ENCODE peak calls at places on chromosomes 11 and 22, in six cellular contexts. G, M, D, U, T and O are unnamed samples.

GRCh38 chr11:44886765-44887164 is 63.9 kb downstream of the TP53I11 start:
- DNase-seq in M (no peak), U (no peak), D (no peak), T (no peak), G (no peak), O (no peak)

GRCh38 chr11:94067010-94067409 is 45.9 kb downstream of the HEPHL1 start:
- DNase-seq in U (no peak), G (no peak), D (no peak), T (no peak), M (no peak), O (no peak)

GRCh38 chr22:50084085-50084484 is 1.1 kb downstream of the MLC1 start:
- DNase-seq in M (no peak), U (no peak), G (no peak), T (no peak), D (no peak), O (no peak)

GRCh38 chr11:131980878-131981668 is 610.7 kb downstream of the NTM start:
- DNase-seq in G (no peak), M (no peak), U (no peak), D (no peak), T (no peak), O (no peak)

GRCh38 chr22:42292726-42293520 is 22.5 kb upstream of the TCF20 start:
- DNase-seq in D (no peak), U (no peak), M (no peak), G (no peak), T (no peak), O (no peak)

GRCh38 chr11:11672764-11673163 is 51.0 kb upstream of the GALNT18 start:
- DNase-seq in G (no peak), M (no peak), T (no peak), U (no peak), D (no peak), O (no peak)

GRCh38 chr11:15826008-15826650 is 530.2 kb downstream of the SOX6 start:
- DNase-seq in U (no peak), D (no peak), G (no peak), M (no peak), T (no peak), O (no peak)

GRCh38 chr11:2791521-2792375 is 92.0 kb upstream of the KCNQ1OT1 start:
- DNase-seq in G (no peak), T (no peak), M (peak), D (no peak), U (no peak), O (peak)

GRCh38 chr11:22785251-22785650 is 44.4 kb downstream of the SVIP start:
- DNase-seq in M (no peak), T (no peak), U (no peak), G (no peak), D (no peak), O (no peak)

GRCh38 chr11:976431-977160 is 50.9 kb downstream of the AP2A2 start:
- DNase-seq in M (no peak), U (no peak), D (peak), T (no peak), G (no peak), O (no peak)

GRCh38 chr11:57597971-57598830 is 716 bp downstream of the SERPING1 start:
- DNase-seq in D (peak), G (peak), U (no peak), M (peak), T (no peak), O (peak)

GRCh38 chr11:8247312-8247711 is 16.4 kb downstream of the LMO1 start:
- DNase-seq in M (peak), G (no peak), U (no peak), T (no peak), D (peak), O (peak)

GRCh38 chr11:72786305-72787261 is 7.3 kb downstream of the STARD10 start:
- DNase-seq in G (peak), M (no peak), T (no peak), U (no peak), D (no peak), O (no peak)

GRCh38 chr11:126282742-126283591 is at the start of gene TIRAP:
- DNase-seq in G (peak), U (no peak), T (no peak), D (peak), M (peak), O (peak)

GRCh38 chr22:44752285-44753188 is at the start of gene ARHGAP8:
- DNase-seq in D (peak), U (no peak), T (no peak), M (peak), G (no peak), O (peak)

GRCh38 chr11:86955674-86956522 is 703 bp upstream of the FZD4 start:
- DNase-seq in U (peak), T (peak), D (peak), M (peak), G (peak), O (peak)

GRCh38 chr22:47195156-47195675 is 432.8 kb downstream of the TBC1D22A start:
- DNase-seq in T (no peak), G (no peak), M (no peak), U (no peak), D (no peak), O (no peak)

GRCh38 chr22:46649176-46650077 is 29.2 kb downstream of the GRAMD4 start:
- DNase-seq in G (no peak), M (no peak), D (peak), U (no peak), T (no peak), O (no peak)

GRCh38 chr11:3971756-3972404 is 116.4 kb downstream of the STIM1 start:
- DNase-seq in U (no peak), M (no peak), T (no peak), D (no peak), G (no peak), O (no peak)

GRCh38 chr11:27471588-27472397 is 797 bp downstream of the LGR4 start:
- DNase-seq in M (peak), U (no peak), D (peak), G (no peak), T (no peak), O (peak)

GRCh38 chr11:69909561-69910518 is 90.6 kb upstream of the FGF3 start:
- DNase-seq in U (no peak), G (no peak), T (no peak), D (peak), M (peak), O (peak)

GRCh38 chr11:94297967-94298576 is 6.3 kb upstream of the IZUMO1R start:
- DNase-seq in G (no peak), T (no peak), M (no peak), D (no peak), U (no peak), O (no peak)

GRCh38 chr11:86632499-86633269 is 39.7 kb downstream of the ME3 start:
- DNase-seq in U (peak), T (peak), G (peak), M (no peak), D (no peak), O (peak)

GRCh38 chr11:134063991-134064747 is 4.7 kb upstream of the JAM3 start:
- DNase-seq in T (no peak), U (no peak), M (peak), G (no peak), D (no peak), O (no peak)

GRCh38 chr11:62710001-62710345 is 2.5 kb downstream of the GNG3 start:
- DNase-seq in M (no peak), D (no peak), G (no peak), U (no peak), T (no peak), O (no peak)

GRCh38 chr11:62706841-62707240 is 383 bp downstream of the BSCL2 start:
- DNase-seq in D (no peak), U (no peak), G (no peak), T (no peak), M (no peak), O (no peak)

GRCh38 chr11:62707277-62707771 is at the start of the genes BSCL2 and GNG3:
- DNase-seq in G (no peak), M (peak), T (no peak), D (peak), U (no peak), O (peak)

GRCh38 chr11:62709262-62710000 is 2.0 kb downstream of the GNG3 start:
- DNase-seq in T (peak), U (no peak), D (peak), M (peak), G (no peak), O (peak)

DNA sequence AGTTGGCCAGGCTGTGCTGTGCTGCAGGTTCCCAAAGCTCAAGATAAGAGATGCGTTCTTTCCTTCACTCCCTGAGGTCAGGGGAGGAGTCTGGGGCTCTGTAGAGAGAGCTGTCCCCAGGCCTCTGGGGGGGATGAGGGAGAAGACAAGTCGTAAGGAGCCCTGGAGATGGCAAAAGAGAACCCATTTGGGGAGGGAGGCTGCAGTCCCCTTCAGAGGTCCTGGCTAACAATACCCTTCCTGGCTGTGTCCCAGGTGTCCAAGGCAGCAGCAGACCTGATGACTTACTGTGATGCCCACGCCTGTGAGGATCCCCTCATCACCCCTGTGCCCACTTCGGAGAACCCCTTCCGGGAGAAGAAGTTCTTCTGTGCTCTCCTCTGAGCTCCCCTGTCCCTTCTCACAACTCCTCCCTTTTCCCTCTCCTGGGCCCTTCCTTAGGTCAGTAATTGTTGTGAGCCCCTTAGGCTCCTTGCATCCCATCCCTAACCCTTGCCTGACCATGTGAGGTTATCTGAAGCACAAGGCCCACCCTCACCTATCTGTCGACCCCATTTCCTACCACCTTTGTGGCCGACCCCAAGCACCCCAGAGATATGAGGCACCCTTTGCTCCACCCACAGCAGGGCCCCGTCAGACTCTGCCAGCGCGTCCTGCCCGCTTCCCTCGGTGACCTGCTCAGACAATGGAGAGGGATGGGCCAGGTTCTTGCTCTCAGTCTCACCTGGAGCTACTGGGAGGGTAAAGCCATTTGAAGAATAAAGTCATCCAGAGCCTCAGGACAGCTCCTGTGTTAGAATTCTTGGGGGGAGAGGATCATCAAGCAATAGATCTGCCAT is 1.2 kb downstream of the GNG3 start:
- DNase-seq in G (no peak), M (peak), T (no peak), D (no peak), U (no peak), O (peak)
- TF ChIP-seq ATF3 in G (no peak), M (no peak), T (no peak), D (no peak), U (no peak), O (no peak)

GRCh38 chr11:47967577-47968230 is 12.7 kb upstream of the PTPRJ start:
- DNase-seq in T (no peak), U (no peak), D (no peak), M (no peak), G (no peak), O (no peak)
- TF ChIP-seq ATF3 in T (no peak), U (no peak), D (no peak), M (no peak), G (no peak), O (no peak)

GRCh38 chr11:115444542-115444941 is 59.7 kb downstream of the CADM1 start:
- DNase-seq in T (no peak), G (no peak), D (no peak), M (no peak), U (no peak), O (no peak)

GRCh38 chr11:115437902-115438575 is 66.2 kb downstream of the CADM1 start:
- DNase-seq in M (no peak), D (no peak), G (no peak), T (no peak), U (no peak), O (no peak)

GRCh38 chr11:115439385-115439784 is 64.8 kb downstream of the CADM1 start:
- DNase-seq in D (no peak), U (no peak), G (no peak), M (no peak), T (no peak), O (no peak)
- TF ChIP-seq ATF3 in D (no peak), U (no peak), G (no peak), M (no peak), T (no peak), O (no peak)

DNA sequence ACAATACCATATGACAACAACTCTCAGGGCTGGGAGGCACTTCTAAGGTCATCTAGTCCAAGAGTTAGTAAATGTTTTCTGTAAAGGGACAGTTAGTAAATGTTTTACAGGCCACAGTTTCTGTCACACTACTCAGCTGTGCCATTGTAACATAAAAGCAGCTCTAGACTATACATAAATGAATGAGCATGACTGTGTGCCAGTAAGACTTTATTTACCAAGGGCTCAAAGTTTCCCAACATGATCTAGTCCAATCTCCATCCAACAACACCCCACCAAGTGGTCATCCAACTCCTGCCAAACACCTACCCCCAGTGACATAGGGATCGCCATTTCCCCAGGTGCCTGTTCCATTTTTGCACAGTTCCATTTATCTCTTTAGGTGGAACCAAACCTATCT is 12.1 kb downstream of the SERGEF start:
- DNase-seq in G (peak), D (no peak), T (no peak), U (no peak), M (no peak), O (no peak)
- TF ChIP-seq ATF3 in G (no peak), D (no peak), T (no peak), U (no peak), M (no peak), O (no peak)

GRCh38 chr11:75589933-75590332 is 27.9 kb downstream of the SERPINH1 start:
- DNase-seq in D (peak), G (no peak), M (no peak), U (no peak), T (no peak), O (no peak)
- TF ChIP-seq ATF3 in D (peak), G (no peak), M (no peak), U (no peak), T (no peak), O (no peak)

DNA sequence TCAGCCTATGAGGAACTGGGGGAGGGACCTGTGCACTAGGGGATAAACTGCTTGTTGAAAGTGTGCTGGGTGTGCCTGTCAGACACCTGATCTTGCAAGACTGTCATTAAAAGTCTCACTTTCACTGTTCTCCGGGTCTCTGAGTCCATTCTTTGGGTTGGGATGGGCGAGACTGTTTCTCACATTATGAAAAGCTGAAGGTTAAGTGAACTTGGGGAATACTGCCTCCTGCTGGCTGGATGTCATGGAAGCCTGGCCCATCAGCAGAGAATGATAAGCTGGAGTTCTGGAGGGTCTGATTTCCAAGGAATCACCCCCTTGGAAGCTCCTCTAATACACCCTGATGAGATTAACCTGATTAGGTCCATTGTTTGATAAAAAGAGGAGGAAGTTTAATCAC is 9.0 kb upstream of the VPREB1 start:
- DNase-seq in D (peak), T (peak), U (no peak), M (peak), G (no peak), O (peak)
- TF ChIP-seq ATF3 in D (no peak), T (no peak), U (no peak), M (no peak), G (no peak), O (no peak)

GRCh38 chr11:119356349-119357031 is 10.0 kb upstream of the MFRP start:
- DNase-seq in U (peak), T (no peak), D (peak), G (no peak), M (peak), O (peak)

GRCh38 chr11:119351232-119351631 is 4.7 kb upstream of the MFRP start:
- DNase-seq in G (no peak), M (no peak), D (no peak), U (no peak), T (no peak), O (no peak)

GRCh38 chr11:119350302-119350701 is 3.8 kb upstream of the MFRP start:
- DNase-seq in G (no peak), D (no peak), T (no peak), M (no peak), U (no peak), O (no peak)

GRCh38 chr11:119355091-119355843 is 8.8 kb upstream of the MFRP start:
- DNase-seq in M (no peak), D (no peak), T (no peak), U (no peak), G (no peak), O (no peak)

GRCh38 chr11:119352857-119353260 is 6.4 kb upstream of the MFRP start:
- DNase-seq in U (no peak), T (no peak), M (no peak), D (peak), G (peak), O (no peak)
- TF ChIP-seq ATF3 in U (no peak), T (no peak), M (no peak), D (no peak), G (no peak), O (no peak)

GRCh38 chr11:13487661-13488030 is 8.2 kb downstream of the PTH start:
- DNase-seq in G (peak), D (peak), U (peak), M (peak), T (no peak), O (peak)

DNA sequence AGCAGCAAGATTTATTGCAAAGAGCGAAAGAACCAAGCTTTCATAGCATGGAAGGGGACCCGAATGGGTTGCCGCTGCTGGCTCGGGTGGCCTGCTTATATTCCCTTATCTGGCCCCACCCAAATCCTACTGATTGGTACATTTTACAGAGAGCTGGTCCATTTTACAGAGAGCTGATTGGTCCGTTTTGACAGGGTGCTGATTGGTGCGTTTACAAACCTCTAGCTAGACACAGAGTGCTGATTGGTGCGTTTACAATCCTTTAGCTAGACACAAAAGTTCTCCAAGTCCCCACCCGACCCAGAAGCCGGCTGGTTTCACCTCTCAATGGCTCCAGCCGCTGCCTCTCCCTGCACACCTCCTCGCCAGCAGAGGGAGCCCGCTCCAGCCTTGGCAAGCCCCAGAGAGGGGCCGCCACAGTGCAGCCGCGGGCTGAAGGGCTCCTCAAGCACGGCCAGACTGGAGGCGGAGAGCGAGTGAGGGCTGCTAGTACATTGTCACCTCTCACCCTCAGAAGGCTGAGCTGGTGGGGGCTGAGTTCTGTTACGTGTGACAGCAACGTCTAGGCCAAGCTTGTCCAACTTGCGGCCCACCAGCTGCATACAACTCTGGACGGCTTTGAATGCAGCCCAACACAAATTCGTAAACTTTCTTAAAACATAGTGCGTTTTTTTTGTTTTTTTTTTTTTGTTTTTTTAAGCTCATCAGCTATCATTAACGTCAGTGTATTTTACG is 8.7 kb downstream of the PTH start:
- DNase-seq in T (no peak), U (no peak), M (peak), G (peak), D (peak), O (peak)
- TF ChIP-seq ATF3 in T (no peak), U (no peak), M (no peak), G (no peak), D (no peak), O (no peak)